ENCODE peak calls at places on chromosome 11, in ten cellular contexts. G is left ventricle myocardium inferior, C is heart left ventricle, N is OCI-LY7, D is H1, U is upper lobe of right lung, W is uterus, T is spleen, O is tibial nerve, Q is colonic mucosa. B is an unnamed sample. For H3K4me1, the result is how much of the 10 kb centered on the place peaks cover.

GRCh38 chr11:131932584-131933360 is 562.4 kb downstream of the NTM start:
- DNase-seq in W (no peak), C (no peak), O (no peak), U (no peak), T (no peak), Q (no peak), G (peak), N (no peak), D (no peak), B (peak)

GRCh38 chr11:2148253-2149000 is 9.2 kb upstream of the IGF2 start:
- DNase-seq in D (no peak), N (no peak), U (no peak), Q (no peak), C (no peak), W (no peak), T (no peak), O (no peak), G (no peak), B (no peak)

GRCh38 chr11:1206391-1207271 is 16.2 kb upstream of the MUC5B start:
- DNase-seq in O (no peak), D (no peak), T (peak), C (no peak), W (no peak), N (no peak), G (no peak), Q (no peak), U (peak), B (peak)

GRCh38 chr11:132632641-132633124 is 899.6 kb downstream of the OPCML start:
- DNase-seq in C (no peak), O (no peak), T (no peak), W (no peak), N (no peak), U (no peak), Q (no peak), D (no peak), G (no peak), B (no peak)

GRCh38 chr11:3675971-3676370 is 4.8 kb upstream of the CHRNA10 start:
- DNase-seq in T (no peak), N (no peak), O (no peak), W (no peak), U (no peak), G (no peak), C (no peak), D (no peak), Q (no peak), B (no peak)

GRCh38 chr11:47376183-47376542 is 2.2 kb downstream of the SPI1 start:
- DNase-seq in N (no peak), C (no peak), Q (no peak), T (peak), O (no peak), W (no peak), G (no peak), U (no peak), D (no peak), B (no peak)

GRCh38 chr11:11843233-11843632 is 1.5 kb downstream of the USP47 start:
- DNase-seq in G (no peak), Q (no peak), U (no peak), T (no peak), W (no peak), O (peak), C (no peak), N (peak), D (no peak), B (no peak)

GRCh38 chr11:13891911-13892310 is 70.6 kb upstream of the SPON1 start:
- DNase-seq in D (no peak), N (peak), W (no peak), O (no peak), G (no peak), U (no peak), C (no peak), Q (no peak), T (no peak), B (no peak)

GRCh38 chr11:76166314-76166713 is 40.0 kb downstream of the WNT11 start:
- DNase-seq in D (no peak), O (no peak), T (no peak), N (no peak), Q (no peak), C (no peak), U (no peak), G (no peak), W (no peak), B (no peak)

GRCh38 chr11:8019671-8020597 is 32.8 kb downstream of the EIF3F start:
- DNase-seq in O (no peak), U (peak), W (peak), C (no peak), N (no peak), D (peak), T (no peak), Q (peak), G (no peak), B (peak)

GRCh38 chr11:105611414-105611813 is 1.5 kb downstream of the GRIA4 start:
- DNase-seq in U (no peak), T (no peak), C (no peak), W (no peak), O (no peak), D (no peak), N (no peak), G (no peak), Q (no peak), B (no peak)

GRCh38 chr11:44033411-44033850 is 14.3 kb upstream of the ACCSL start:
- DNase-seq in T (no peak), N (no peak), U (no peak), Q (no peak), D (peak), O (no peak), C (no peak), W (no peak), G (no peak), B (no peak)

GRCh38 chr11:2799881-2800654 is 85.5 kb downstream of the CDKN1C start:
- DNase-seq in D (peak), U (peak), W (peak), C (peak), G (peak), T (peak), N (no peak), O (no peak), Q (peak), B (peak)

GRCh38 chr11:72085836-72086475 is 5.3 kb downstream of the LRRC51 start:
- DNase-seq in W (no peak), O (no peak), Q (no peak), T (no peak), G (no peak), N (no peak), U (no peak), C (no peak), D (no peak), B (no peak)

GRCh38 chr11:56027354-56027753 is at the start of gene OR5AS1:
- DNase-seq in Q (no peak), U (no peak), C (no peak), O (no peak), D (no peak), G (no peak), W (no peak), T (no peak), N (no peak), B (no peak)

GRCh38 chr11:9231848-9232177 is 33.3 kb downstream of the DENND5A start:
- DNase-seq in D (no peak), U (no peak), N (no peak), W (no peak), C (no peak), G (no peak), T (no peak), Q (no peak), O (peak), B (peak)

GRCh38 chr11:55503449-55503848 is 50.8 kb upstream of the OR4C15 start:
- DNase-seq in W (no peak), U (no peak), G (no peak), N (no peak), C (no peak), D (no peak), O (no peak), Q (no peak), T (no peak), B (no peak)

GRCh38 chr11:101129203-101129943 is at the start of gene PGR:
- DNase-seq in G (peak), Q (peak), N (no peak), U (peak), W (peak), D (peak), C (peak), O (peak), T (no peak), B (peak)

GRCh38 chr11:17473071-17473744 is 3.4 kb downstream of the ABCC8 start:
- DNase-seq in W (no peak), G (no peak), U (no peak), O (no peak), C (no peak), D (peak), T (no peak), N (no peak), Q (no peak), B (peak)

GRCh38 chr11:33344611-33345010 is 87.4 kb downstream of the HIPK3 start:
- DNase-seq in U (no peak), N (peak), Q (no peak), T (no peak), O (no peak), C (no peak), W (no peak), D (no peak), G (no peak), B (no peak)

GRCh38 chr11:9680028-9680427 is 16.2 kb downstream of the SWAP70 start:
- DNase-seq in T (no peak), N (no peak), U (no peak), Q (no peak), D (no peak), O (no peak), G (no peak), C (no peak), W (no peak), B (no peak)

GRCh38 chr11:1708716-1709115 is 11.7 kb downstream of the KRTAP5-6 start:
- DNase-seq in W (no peak), G (no peak), U (no peak), C (no peak), T (peak), D (no peak), Q (peak), O (no peak), N (no peak), B (no peak)

GRCh38 chr11:66904981-66905521 is 48.2 kb downstream of the LRFN4 start:
- DNase-seq in Q (no peak), D (no peak), C (no peak), T (no peak), G (no peak), U (no peak), N (no peak), O (no peak), W (no peak), B (no peak)

GRCh38 chr11:66905631-66906030 is 48.8 kb downstream of the LRFN4 start:
- DNase-seq in N (no peak), W (no peak), Q (no peak), T (no peak), D (no peak), G (no peak), U (no peak), O (no peak), C (no peak), B (no peak)

GRCh38 chr11:66906077-66906929 is 49.4 kb downstream of the LRFN4 start:
- DNase-seq in G (peak), Q (no peak), T (no peak), N (no peak), O (peak), D (no peak), U (no peak), C (no peak), W (no peak), B (peak)

GRCh38 chr11:66904055-66904454 is 47.2 kb downstream of the LRFN4 start:
- DNase-seq in Q (peak), C (no peak), W (no peak), T (no peak), O (no peak), N (no peak), D (no peak), U (no peak), G (no peak), B (no peak)

GRCh38 chr11:66904561-66904960 is 47.7 kb downstream of the LRFN4 start:
- DNase-seq in D (no peak), O (no peak), U (no peak), G (no peak), C (no peak), T (no peak), N (no peak), W (no peak), Q (no peak), B (no peak)
- H3K4me3 ChIP-seq in D (no peak), O (no peak), U (no peak), G (no peak), C (no peak), T (no peak), N (no peak), W (no peak), Q (no peak), B (no peak)

GRCh38 chr11:61974766-61975631 is 7.6 kb upstream of the FTH1 start:
- DNase-seq in N (no peak), C (no peak), O (no peak), Q (peak), U (peak), W (no peak), G (no peak), D (no peak), T (peak), B (peak)
- H3K4me1 ChIP-seq in N (under half), C (half or more), O (under half), Q (under half), U (half or more), W (under half), G (half or more), D (under half), T (half or more), B (half or more)

GRCh38 chr11:74170694-74171629 is at the start of the genes C2CD3 and PPME1:
- DNase-seq in O (peak), U (peak), G (peak), W (peak), T (peak), N (peak), D (peak), C (peak), Q (peak), B (peak)
- TF ChIP-seq CTCF in O (peak), U (peak), G (peak), W (peak), T (peak), N (peak), D (peak), C (peak), Q (no peak), B (no peak)

GRCh38 chr11:65576867-65577755 is 1.3 kb downstream of the EHBP1L1 start:
- DNase-seq in N (peak), W (peak), C (peak), T (peak), U (peak), Q (peak), G (peak), O (no peak), D (no peak), B (peak)

GRCh38 chr11:65578667-65579066 is 2.8 kb downstream of the EHBP1L1 start:
- DNase-seq in U (no peak), C (no peak), D (no peak), W (no peak), Q (no peak), N (no peak), T (no peak), O (no peak), G (no peak), B (no peak)

GRCh38 chr11:65576232-65576866 is 496 bp downstream of the EHBP1L1 start:
- DNase-seq in O (no peak), G (no peak), C (no peak), D (no peak), U (peak), Q (no peak), T (no peak), N (no peak), W (peak), B (peak)

GRCh38 chr11:65578134-65578533 is 2.3 kb downstream of the EHBP1L1 start:
- DNase-seq in N (no peak), T (no peak), W (no peak), C (no peak), O (no peak), U (no peak), G (no peak), D (no peak), Q (no peak), B (no peak)

GRCh38 chr11:65577756-65578109 is 1.9 kb downstream of the EHBP1L1 start:
- DNase-seq in O (no peak), T (no peak), Q (no peak), D (no peak), U (no peak), G (no peak), N (no peak), W (no peak), C (no peak), B (no peak)
- H3K4me3 ChIP-seq in O (peak), T (peak), Q (peak), D (no peak), U (peak), G (peak), N (peak), W (peak), C (peak), B (no peak)

GRCh38 chr11:19601235-19601634 is 111.4 kb upstream of the NAV2 start:
- DNase-seq in N (no peak), D (no peak), U (no peak), T (no peak), O (no peak), W (no peak), G (no peak), Q (no peak), C (no peak), B (no peak)
- H3K4me1 ChIP-seq in N (under half), D (under half), U (under half), T (under half), O (under half), W (under half), G (under half), Q (under half), C (under half), B (under half)

DNA sequence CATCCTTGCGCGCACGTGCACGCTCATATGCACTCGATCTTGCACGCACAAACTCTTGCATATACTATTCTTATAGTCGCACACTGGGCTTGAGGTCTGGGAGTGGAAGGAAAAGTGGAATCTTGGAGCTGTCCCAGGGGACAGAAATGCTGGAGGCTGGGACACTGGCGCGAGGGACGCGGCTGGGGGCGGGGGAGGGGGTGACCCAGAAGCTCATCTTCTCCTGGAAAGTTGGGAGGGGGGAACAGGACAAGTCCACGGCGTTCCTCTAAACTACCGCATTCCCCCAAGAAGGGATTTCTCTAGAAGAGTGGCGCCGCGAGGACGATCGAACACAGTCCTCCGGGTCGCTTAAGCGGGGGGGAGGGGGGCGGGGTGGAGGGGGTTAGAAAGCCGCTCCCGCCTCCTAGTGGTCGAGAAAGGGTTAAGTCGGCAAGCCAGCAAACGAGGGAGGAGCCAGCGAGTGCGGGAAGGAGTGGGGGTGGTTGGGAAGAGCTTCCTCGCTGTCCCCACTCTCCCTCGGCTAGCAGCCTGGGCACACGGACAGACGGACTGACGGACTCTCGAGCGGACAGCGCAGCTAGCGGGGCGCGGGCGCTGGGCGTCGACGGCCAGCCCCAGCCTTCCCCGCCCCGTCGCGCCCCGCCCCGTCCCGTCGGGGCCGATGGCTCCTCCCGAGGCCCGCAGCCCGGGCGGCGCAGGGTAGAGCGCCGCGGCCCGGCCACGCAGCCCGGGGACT is at the start of gene RTN4RL2:
- DNase-seq in T (peak), U (peak), G (peak), C (peak), W (no peak), D (peak), Q (peak), O (no peak), N (peak), B (peak)
- TF ChIP-seq CTCF in T (no peak), U (no peak), G (peak), C (peak), W (no peak), D (peak), Q (no peak), O (no peak), N (peak), B (peak)

GRCh38 chr11:67002921-67003411 is 20.0 kb upstream of the SYT12 start:
- DNase-seq in N (no peak), O (no peak), Q (no peak), T (no peak), G (no peak), D (no peak), U (no peak), C (no peak), W (no peak), B (no peak)

GRCh38 chr11:67002297-67002913 is 20.5 kb upstream of the SYT12 start:
- DNase-seq in N (no peak), W (no peak), Q (no peak), C (no peak), D (peak), G (no peak), T (no peak), U (no peak), O (no peak), B (no peak)

GRCh38 chr11:66996609-66997273 is 21.6 kb downstream of the C11orf86 start:
- DNase-seq in D (no peak), G (peak), N (no peak), W (no peak), O (no peak), T (no peak), C (no peak), Q (no peak), U (no peak), B (no peak)

GRCh38 chr11:66999555-66999954 is 23.4 kb upstream of the SYT12 start:
- DNase-seq in T (no peak), O (no peak), D (no peak), Q (no peak), W (no peak), G (no peak), C (no peak), U (no peak), N (no peak), B (no peak)

DNA sequence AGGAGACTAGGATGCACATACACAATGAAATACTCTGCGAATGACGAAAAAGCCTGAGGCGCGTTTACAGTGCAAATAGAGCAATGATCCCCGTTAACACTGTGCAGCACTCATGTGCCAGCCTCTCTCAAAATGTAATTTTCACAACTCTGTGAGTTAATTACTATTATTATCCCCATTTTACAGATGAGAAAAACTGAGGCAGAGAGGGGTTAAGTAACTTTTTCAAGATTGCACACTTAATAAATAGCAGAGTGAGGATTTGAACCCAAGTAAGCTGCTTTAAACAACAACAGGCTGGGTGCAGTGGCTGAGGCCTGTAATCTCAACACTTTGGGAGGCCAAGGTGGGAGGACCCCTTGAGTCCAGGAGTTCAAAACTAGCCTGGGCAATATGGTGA is 21.6 kb upstream of the SYT12 start:
- DNase-seq in N (no peak), T (no peak), O (no peak), D (no peak), G (no peak), Q (no peak), C (no peak), U (no peak), W (no peak), B (no peak)
- H3K4me3 ChIP-seq in N (no peak), T (no peak), O (no peak), D (no peak), G (no peak), Q (no peak), C (no peak), U (no peak), W (no peak), B (no peak)

B was measured in body of pancreas.